ENCODE peak calls at places on chromosomes 11 and 22, in eight cellular contexts. A is A549; L is fibroblast of lung; E is WERI-Rb-1; O is MM.1S; G is CD8-positive, alpha-beta memory T cell; Q is fibroblast of villous mesenchyme; N is astrocyte of the spinal cord. H is an unnamed sample.

GRCh38 chr22:50085211-50085999 is at the start of gene MLC1:
- DNase-seq in G (no peak), E (no peak), N (no peak), L (peak; percentile 4), Q (peak; percentile 55), A (no peak), O (no peak), H (peak; percentile 26)

GRCh38 chr11:15761235-15761634 is 595.1 kb downstream of the SOX6 start:
- DNase-seq in A (no peak), E (no peak), Q (no peak), L (no peak), O (no peak), N (no peak), G (no peak), H (no peak)

GRCh38 chr11:35682230-35683195 is 19.9 kb downstream of the TRIM44 start:
- DNase-seq in A (no peak), G (no peak), O (no peak), Q (peak; percentile 29), E (peak; percentile 64), L (peak; percentile 19), N (peak; percentile 14), H (no peak)

GRCh38 chr22:27192135-27192900 is 534.9 kb downstream of the MIAT start:
- DNase-seq in Q (no peak), E (peak; percentile 59), A (no peak), L (no peak), O (no peak), N (no peak), G (no peak), H (no peak)

GRCh38 chr11:123645576-123645975 is 8.8 kb downstream of the SCN3B start:
- DNase-seq in Q (no peak), E (peak; percentile 90), G (no peak), O (no peak), N (no peak), L (no peak), A (no peak), H (no peak)

GRCh38 chr11:76233936-76234703 is 27.8 kb upstream of the WNT11 start:
- DNase-seq in E (peak; percentile 52), L (peak; percentile 44), Q (peak; percentile 14), O (peak; percentile 36), A (no peak), N (peak; percentile 23), G (no peak), H (no peak)

GRCh38 chr11:93686226-93686625 is 24.7 kb downstream of the CEP295 start:
- DNase-seq in A (no peak), N (no peak), O (no peak), G (no peak), E (no peak), L (no peak), Q (no peak), H (no peak)

GRCh38 chr11:4926607-4927006 is 2.5 kb upstream of the OR51G1 start:
- DNase-seq in L (no peak), G (no peak), E (no peak), O (no peak), A (no peak), Q (no peak), N (peak; percentile 11), H (no peak)

GRCh38 chr11:82874646-82875523 is 25.3 kb downstream of the PRCP start:
- DNase-seq in G (no peak), E (no peak), L (no peak), Q (no peak), A (no peak), N (no peak), O (no peak), H (no peak)

GRCh38 chr11:133966924-133967598 is 10.3 kb upstream of the IGSF9B start:
- DNase-seq in Q (peak; percentile 2), O (no peak), E (peak; percentile 77), L (no peak), G (peak; percentile 78), A (peak; percentile 22), N (no peak), H (no peak)

GRCh38 chr11:61587541-61587941 is 6.7 kb upstream of the SYT7 start:
- DNase-seq in G (peak; percentile 66), Q (no peak), O (no peak), N (no peak), A (no peak), E (no peak), L (no peak), H (no peak)

DNA sequence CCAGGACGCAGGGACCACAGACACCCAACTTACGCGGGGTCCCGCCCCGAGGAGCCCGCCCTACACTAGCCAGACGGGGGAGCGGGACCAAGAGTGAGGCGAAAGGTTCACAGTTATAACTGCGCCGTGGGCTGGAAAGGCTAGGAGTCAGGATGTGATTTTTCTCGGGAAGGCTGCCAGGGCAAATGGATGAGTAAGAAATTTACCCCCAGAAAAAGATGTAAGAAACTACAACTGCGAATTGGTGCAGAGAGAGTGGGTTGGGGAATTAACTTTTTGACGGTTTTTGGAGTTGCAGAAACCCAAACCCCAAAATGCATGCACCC is 1.3 kb downstream of the TSPAN18 start:
- DNase-seq in L (no peak), G (no peak), E (no peak), A (no peak), O (no peak), N (no peak), Q (no peak), H (no peak)
- H3K4me3 ChIP-seq in L (no peak overlapping the region), G (peak overlapping the region; percentile 71), E (peak overlapping the region; percentile 90), A (peak overlapping the region; percentile 56), O (peak overlapping the region; percentile 68), N (no peak overlapping the region), Q (peak overlapping the region; percentile 59), H (peak overlapping the region; percentile 35)

GRCh38 chr11:118615996-118616395 is 8.6 kb downstream of the PHLDB1 start:
- DNase-seq in L (no peak), O (no peak), Q (no peak), A (no peak), N (no peak), E (no peak), G (no peak), H (no peak)
- H3K4me3 ChIP-seq in L (no peak overlapping the region), O (no peak overlapping the region), Q (no peak overlapping the region), A (no peak overlapping the region), N (no peak overlapping the region), E (no peak overlapping the region), G (no peak overlapping the region), H (no peak overlapping the region)

GRCh38 chr11:95792700-95793099 is 2.4 kb downstream of the CEP57 start:
- DNase-seq in L (no peak), G (no peak), Q (no peak), N (no peak), O (no peak), A (no peak), E (no peak), H (no peak)

GRCh38 chr11:95791385-95792033 is 1.2 kb downstream of the CEP57 start:
- DNase-seq in L (no peak), Q (no peak), E (no peak), A (no peak), G (no peak), N (no peak), O (peak; percentile 10), H (no peak)

GRCh38 chr11:95793111-95793510 is 2.8 kb downstream of the CEP57 start:
- DNase-seq in O (no peak), E (no peak), Q (no peak), N (no peak), G (no peak), L (no peak), A (no peak), H (no peak)

GRCh38 chr11:95790933-95791247 is 592 bp downstream of the CEP57 start:
- DNase-seq in E (peak; percentile 65), Q (peak; percentile 72), O (peak; percentile 81), G (peak; percentile 72), N (peak; percentile 61), A (peak; percentile 56), L (peak; percentile 58), H (no peak)

GRCh38 chr11:95792200-95792599 is 1.9 kb downstream of the CEP57 start:
- DNase-seq in E (no peak), A (no peak), L (no peak), G (no peak), O (no peak), Q (no peak), N (no peak), H (no peak)
- H3K4me3 ChIP-seq in E (no peak overlapping the region), A (no peak overlapping the region), L (peak overlapping the region; percentile 92), G (peak overlapping the region; percentile 97), O (peak overlapping the region; percentile 90), Q (peak overlapping the region; percentile 99), N (no peak overlapping the region), H (no peak overlapping the region)

GRCh38 chr11:12863605-12864121 is 145.5 kb upstream of the RASSF10 start:
- DNase-seq in N (no peak), L (no peak), O (no peak), G (no peak), A (no peak), E (no peak), Q (no peak), H (no peak)
- H3K4me3 ChIP-seq in N (no peak overlapping the region), L (no peak overlapping the region), O (no peak overlapping the region), G (no peak overlapping the region), A (no peak overlapping the region), E (no peak overlapping the region), Q (no peak overlapping the region), H (no peak overlapping the region)

GRCh38 chr11:33376331-33377099 is 119.3 kb downstream of the HIPK3 start:
- DNase-seq in L (no peak), N (no peak), Q (no peak), E (peak; percentile 40), O (peak; percentile 27), A (no peak), G (no peak), H (no peak)
- H3K4me3 ChIP-seq in L (peak overlapping the region; percentile 35), N (peak overlapping the region; percentile 64), Q (peak overlapping the region; percentile 51), E (peak overlapping the region; percentile 49), O (peak overlapping the region; percentile 35), A (peak overlapping the region; percentile 68), G (no peak overlapping the region), H (peak overlapping the region; percentile 58)

H was measured in BJ.